ENCODE peak calls at places on chromosomes 16 and 17, in four cellular contexts. T is HepG2, L is GM12878, V is K562. E is an unnamed sample.

GRCh38 chr16:3999890-4000325 is 116.3 kb downstream of the ADCY9 start:
- DNase-seq in T (no peak), L (no peak), V (no peak), E (no peak)

GRCh38 chr16:70715860-70716357 is 30.1 kb upstream of the MTSS2 start:
- DNase-seq in L (no peak), V (no peak), T (no peak), E (no peak)

GRCh38 chr16:66169817-66170216 is 196.7 kb upstream of the CDH5 start:
- DNase-seq in V (no peak), L (no peak), T (peak; percentile 25), E (no peak)

GRCh38 chr16:83231771-83232170 is 576.0 kb upstream of the HSBP1 start:
- DNase-seq in T (no peak), L (no peak), V (no peak), E (no peak)

GRCh38 chr17:76492250-76492988 is 8.8 kb downstream of the RHBDF2 start:
- DNase-seq in L (peak; percentile 58), T (no peak), V (no peak), E (no peak)

GRCh38 chr17:21457051-21458026 is 81.2 kb downstream of the KCNJ12 start:
- DNase-seq in T (peak; percentile 67), V (peak; percentile 95), L (peak; percentile 8), E (peak; percentile 94)

GRCh38 chr17:75755205-75755901 is 9.6 kb downstream of the GALK1 start:
- DNase-seq in V (no peak), L (no peak), T (no peak), E (no peak)

GRCh38 chr16:67608367-67608766 is 36.6 kb upstream of the CARMIL2 start:
- DNase-seq in L (no peak), T (no peak), V (no peak), E (no peak)

GRCh38 chr17:77736207-77736600 is 222.3 kb upstream of the TNRC6C start:
- DNase-seq in T (no peak), V (no peak), L (no peak), E (no peak)
- TF ChIP-seq CREB1 in T (no peak), V (no peak), L (no peak), E (no peak)

DNA sequence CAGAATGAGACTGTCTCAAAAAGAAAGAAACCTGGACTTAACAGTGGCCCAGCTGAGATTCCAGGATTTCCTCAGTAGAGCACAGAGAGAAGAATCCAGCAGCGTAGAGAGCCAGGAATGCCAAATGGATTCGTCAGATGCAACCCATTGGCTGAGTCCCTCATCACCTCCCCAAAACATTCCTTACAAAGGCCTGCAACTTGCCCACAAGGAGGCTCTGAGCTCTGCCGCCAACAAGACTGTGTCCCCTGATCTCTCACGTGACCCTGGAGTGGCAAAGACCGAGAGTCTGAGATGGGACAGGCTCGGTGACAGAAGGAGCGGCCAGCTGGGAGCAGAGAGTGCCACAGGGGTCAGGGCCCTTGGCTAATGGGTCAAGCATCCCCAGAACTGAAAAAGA is 6.9 kb upstream of the CHMP6 start:
- DNase-seq in V (no peak), L (no peak), T (peak; percentile 68), E (peak; percentile 43)
- TF ChIP-seq NR2C2 in V (no peak), L (no peak), T (no peak), E (no peak)

GRCh38 chr17:67891481-67892119 is 66.3 kb downstream of the BPTF start:
- DNase-seq in L (no peak), V (no peak), T (no peak), E (no peak)
- TF ChIP-seq CREB1 in L (no peak), V (no peak), T (no peak), E (no peak)

GRCh38 chr17:47252209-47252608 is 1.4 kb upstream of the ITGB3 start:
- DNase-seq in V (no peak), L (no peak), T (peak; percentile 81), E (no peak)

GRCh38 chr17:47251421-47251940 is 2.1 kb upstream of the ITGB3 start:
- DNase-seq in V (no peak), L (no peak), T (no peak), E (no peak)

GRCh38 chr17:47254403-47254943 is 846 bp downstream of the ITGB3 start:
- DNase-seq in L (no peak), V (no peak), T (no peak), E (no peak)

GRCh38 chr17:47252766-47253512 is 688 bp upstream of the ITGB3 start:
- DNase-seq in L (no peak), T (no peak), V (peak; percentile 16), E (no peak)

DNA sequence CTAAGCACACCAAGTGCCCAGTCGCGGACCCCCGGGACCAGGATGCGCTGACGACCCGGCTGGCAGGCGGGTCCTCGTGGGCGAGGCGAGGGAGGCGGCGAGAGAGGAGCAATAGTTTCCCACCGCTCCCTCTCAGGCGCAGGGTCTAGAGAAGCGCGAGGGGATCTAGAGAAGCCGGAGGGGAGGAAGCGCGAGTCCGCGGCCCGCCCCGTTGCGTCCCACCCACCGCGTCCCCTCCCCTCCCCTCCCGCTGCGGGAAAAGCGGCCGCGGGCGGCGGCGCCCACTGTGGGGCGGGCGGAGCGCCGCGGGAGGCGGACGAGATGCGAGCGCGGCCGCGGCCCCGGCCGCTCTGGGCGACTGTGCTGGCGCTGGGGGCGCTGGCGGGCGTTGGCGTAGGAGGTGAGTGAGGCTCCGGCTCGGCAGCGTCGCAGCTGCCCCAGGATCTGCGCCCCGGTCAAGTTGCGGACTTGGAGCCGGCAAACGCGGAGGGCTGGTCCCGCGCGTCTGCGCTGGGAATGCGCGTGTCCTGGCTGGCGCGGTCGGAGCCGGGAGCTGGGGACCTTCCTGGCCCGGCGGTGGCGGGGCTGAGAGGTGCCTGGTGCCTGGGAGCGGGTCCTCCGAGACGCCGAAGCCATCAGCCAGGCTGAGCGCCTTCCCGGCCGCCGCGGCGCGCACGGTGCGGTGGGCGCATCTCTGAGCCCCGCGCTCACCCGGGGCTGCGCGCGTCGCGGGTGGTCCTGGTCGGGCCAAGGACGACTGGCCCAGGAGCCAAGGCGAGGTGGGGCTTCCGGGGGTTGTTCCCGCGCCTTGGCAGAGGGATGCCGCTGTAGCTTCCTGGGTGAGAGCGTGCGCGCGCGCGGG is at the start of gene ITGB3:
- DNase-seq in T (peak; percentile 37), L (no peak), V (peak; percentile 89), E (peak; percentile 81)
- TF ChIP-seq NR2C2 in T (no peak), L (no peak), V (no peak), E (no peak)

GRCh38 chr17:13888043-13888442 is 181.3 kb upstream of the COX10 start:
- DNase-seq in L (no peak), V (no peak), T (no peak), E (no peak)
- TF ChIP-seq CREB1 in L (no peak), V (no peak), T (no peak), E (no peak)

DNA sequence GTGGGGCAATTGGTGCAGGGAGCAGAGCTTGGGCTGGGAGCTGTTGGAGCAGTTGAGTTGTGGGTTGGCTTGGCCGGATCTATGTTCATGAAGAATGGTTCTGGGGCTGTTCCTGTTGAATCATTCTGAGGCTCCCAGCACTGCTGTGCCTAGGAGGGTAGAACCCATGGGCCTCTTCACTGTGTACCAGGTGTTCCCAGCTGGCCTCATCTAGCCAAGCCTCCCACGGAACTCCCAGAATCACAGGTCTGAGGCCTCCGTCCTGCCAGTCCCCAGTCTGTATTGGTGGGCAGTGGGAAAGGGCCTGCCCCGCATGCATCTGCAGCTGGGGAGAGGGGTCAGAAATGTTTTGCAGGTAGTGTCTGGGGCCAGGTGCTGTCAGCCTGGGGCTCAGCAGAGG is 74.1 kb downstream of the MPRIP start:
- DNase-seq in T (no peak), L (no peak), V (no peak), E (no peak)
- TF ChIP-seq NR2C2 in T (no peak), L (no peak), V (no peak), E (no peak)

DNA sequence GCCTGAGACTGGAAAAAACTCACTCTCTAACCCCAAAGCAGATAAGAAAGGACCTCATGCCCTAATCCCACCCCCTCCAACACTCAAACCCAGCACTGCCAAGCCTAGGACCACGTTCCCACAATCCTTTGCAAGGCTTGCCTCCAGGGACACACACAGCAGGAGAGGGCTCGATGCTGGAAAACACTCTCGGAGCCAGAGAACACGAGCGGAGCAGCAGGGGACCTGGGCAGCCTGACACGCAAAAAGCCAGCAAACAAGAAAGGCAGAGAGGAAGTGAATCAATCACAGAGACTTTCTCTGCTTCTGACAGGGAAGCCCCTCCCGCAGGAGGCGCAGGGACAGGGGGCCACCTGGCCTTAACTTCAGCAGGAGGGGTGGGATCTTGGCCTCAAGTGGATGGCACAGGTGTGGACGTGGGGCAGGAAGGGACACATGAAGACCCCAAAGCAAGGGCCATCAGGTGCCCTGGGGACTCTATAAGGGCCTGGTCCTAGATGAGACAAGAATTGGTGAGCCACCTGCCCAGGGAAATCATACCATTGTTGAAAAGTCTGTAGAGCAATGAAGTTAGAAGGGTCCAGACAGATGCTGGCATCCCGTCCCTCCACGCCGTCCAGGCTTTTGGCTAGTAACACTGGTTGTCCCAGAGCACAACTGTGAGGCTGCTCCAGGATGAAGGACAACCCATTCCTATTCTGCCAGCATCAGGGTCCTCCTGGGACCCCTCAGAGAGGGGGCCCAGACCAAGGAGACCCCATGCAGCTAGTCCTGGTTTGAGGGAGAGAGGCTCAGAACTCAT is 2.3 kb downstream of the SDK2 start:
- DNase-seq in L (no peak), T (no peak), V (no peak), E (no peak)
- TF ChIP-seq CREB1 in L (no peak), T (no peak), V (no peak), E (no peak)

GRCh38 chr17:62653831-62654829 is 26.7 kb downstream of the MRC2 start:
- DNase-seq in V (peak; percentile 43), T (no peak), L (no peak), E (peak; percentile 16)
- TF ChIP-seq NR2C2 in V (no peak), T (no peak), L (no peak), E (no peak)

E was measured in WTC11.